ENCODE peak calls at places on chromosome 1, in ten cellular contexts. Q is PC-3; L is adrenal gland; S is NB4; I is upper lobe of right lung; X is uterus; P is suprapubic skin; G is endothelial cell; K is Peyer's patch; J is CD4-positive, alpha-beta T cell. A is an unnamed sample.

GRCh38 chr1:232805269-232806070 is at the start of gene MAP10:
- DNase-seq in Q (no peak), L (peak), S (peak), I (peak), X (peak), P (peak), G (peak), K (peak), J (peak), A (peak)

GRCh38 chr1:219310181-219310728 is 136.6 kb downstream of the LYPLAL1 start:
- DNase-seq in Q (peak), L (no peak), S (no peak), I (no peak), X (no peak), P (no peak), G (no peak), K (no peak), J (no peak), A (no peak)

GRCh38 chr1:157880621-157881020 is 39.0 kb upstream of the CD5L start:
- DNase-seq in Q (no peak), L (no peak), S (no peak), I (no peak), X (no peak), P (no peak), G (no peak), K (no peak), J (no peak), A (no peak)

GRCh38 chr1:115175596-115175995 is 86.3 kb upstream of the TSPAN2 start:
- DNase-seq in Q (no peak), L (no peak), S (no peak), I (no peak), X (no peak), P (no peak), G (no peak), K (no peak), J (no peak), A (no peak)

GRCh38 chr1:3060601-3061551 is 8.1 kb upstream of the PRDM16 start:
- DNase-seq in Q (peak), L (no peak), S (no peak), I (peak), X (no peak), P (peak), G (no peak), K (no peak), J (no peak), A (peak)

GRCh38 chr1:214448536-214448935 is 102.9 kb downstream of the PTPN14 start:
- DNase-seq in Q (no peak), L (no peak), S (no peak), I (no peak), X (no peak), P (no peak), G (no peak), K (no peak), J (no peak), A (no peak)

GRCh38 chr1:51578383-51579109 is 38.3 kb upstream of the OSBPL9 start:
- DNase-seq in Q (no peak), L (no peak), S (peak), I (no peak), X (no peak), P (no peak), G (no peak), K (no peak), J (no peak), A (no peak)

GRCh38 chr1:208084220-208084619 is 160.0 kb downstream of the PLXNA2 start:
- DNase-seq in Q (no peak), L (no peak), S (no peak), I (no peak), X (no peak), P (no peak), G (no peak), K (no peak), J (no peak), A (no peak)

GRCh38 chr1:39425151-39425550 is 66.3 kb upstream of the BMP8A start:
- DNase-seq in Q (no peak), L (no peak), S (no peak), I (no peak), X (no peak), P (no peak), G (no peak), K (no peak), J (no peak), A (no peak)

GRCh38 chr1:65179148-65179547 is 31.1 kb downstream of the AK4 start:
- DNase-seq in Q (peak), L (no peak), S (no peak), I (no peak), X (no peak), P (no peak), G (no peak), K (no peak), J (no peak), A (no peak)

GRCh38 chr1:203592728-203593127 is 33.9 kb upstream of the ATP2B4 start:
- DNase-seq in Q (no peak), L (no peak), S (no peak), I (no peak), X (no peak), P (no peak), G (no peak), K (no peak), J (no peak), A (no peak)

GRCh38 chr1:224852901-224853568 is 76.4 kb upstream of the DNAH14 start:
- DNase-seq in Q (peak), L (no peak), S (peak), I (no peak), X (no peak), P (no peak), G (no peak), K (no peak), J (no peak), A (no peak)

GRCh38 chr1:224851850-224852261 is 77.6 kb upstream of the DNAH14 start:
- DNase-seq in Q (no peak), L (no peak), S (no peak), I (no peak), X (no peak), P (no peak), G (no peak), K (no peak), J (no peak), A (no peak)

GRCh38 chr1:224850446-224850845 is 79.0 kb upstream of the DNAH14 start:
- DNase-seq in Q (no peak), L (no peak), S (no peak), I (no peak), X (no peak), P (no peak), G (no peak), K (no peak), J (no peak), A (no peak)

GRCh38 chr1:224846119-224846907 is 83.2 kb upstream of the DNAH14 start:
- DNase-seq in Q (no peak), L (no peak), S (no peak), I (no peak), X (no peak), P (no peak), G (no peak), K (no peak), J (no peak), A (no peak)

GRCh38 chr1:224851210-224851849 is 78.1 kb upstream of the DNAH14 start:
- DNase-seq in Q (peak), L (peak), S (peak), I (peak), X (peak), P (no peak), G (peak), K (peak), J (peak), A (no peak)
- TF ChIP-seq CTCF in Q (peak), L (peak), S (peak), I (peak), X (peak), P (peak), G (peak), K (no peak), J (peak), A (no peak)

DNA sequence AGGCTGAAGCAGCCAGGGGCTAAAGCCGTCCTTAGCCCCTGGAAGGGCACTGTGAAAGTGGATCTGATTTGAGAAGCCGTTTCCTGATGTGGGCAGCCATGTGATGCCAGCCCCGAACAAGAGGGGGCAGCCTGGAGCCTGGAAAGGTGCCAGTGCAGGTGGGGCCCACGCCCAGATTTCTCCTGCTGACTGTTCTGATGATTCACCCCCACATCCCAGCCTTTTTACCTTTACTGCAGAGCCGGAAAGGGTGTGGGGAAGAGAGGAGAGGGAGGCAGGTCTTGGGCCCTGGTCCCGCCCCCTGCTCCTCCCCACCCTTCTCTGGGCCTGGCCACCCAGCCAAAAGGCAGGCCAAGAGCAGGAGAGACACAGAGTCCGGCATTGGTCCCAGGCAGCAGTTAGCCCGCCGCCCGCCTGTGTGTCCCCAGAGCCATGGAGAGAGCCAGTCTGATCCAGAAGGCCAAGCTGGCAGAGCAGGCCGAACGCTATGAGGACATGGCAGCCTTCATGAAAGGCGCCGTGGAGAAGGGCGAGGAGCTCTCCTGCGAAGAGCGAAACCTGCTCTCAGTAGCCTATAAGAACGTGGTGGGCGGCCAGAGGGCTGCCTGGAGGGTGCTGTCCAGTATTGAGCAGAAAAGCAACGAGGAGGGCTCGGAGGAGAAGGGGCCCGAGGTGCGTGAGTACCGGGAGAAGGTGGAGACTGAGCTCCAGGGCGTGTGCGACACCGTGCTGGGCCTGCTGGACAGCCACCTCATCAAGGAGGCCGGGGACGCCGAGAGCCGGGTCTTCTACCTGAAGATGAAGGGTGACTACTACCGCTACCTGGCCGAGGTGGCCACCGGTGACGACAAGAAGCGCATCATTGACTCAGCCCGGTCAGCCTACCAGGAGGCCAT is at the start of gene SFN:
- DNase-seq in Q (peak), L (no peak), S (peak), I (peak), X (no peak), P (no peak), G (peak), K (peak), J (peak), A (no peak)
- TF ChIP-seq CTCF in Q (peak), L (no peak), S (peak), I (peak), X (no peak), P (peak), G (peak), K (no peak), J (peak), A (no peak)

DNA sequence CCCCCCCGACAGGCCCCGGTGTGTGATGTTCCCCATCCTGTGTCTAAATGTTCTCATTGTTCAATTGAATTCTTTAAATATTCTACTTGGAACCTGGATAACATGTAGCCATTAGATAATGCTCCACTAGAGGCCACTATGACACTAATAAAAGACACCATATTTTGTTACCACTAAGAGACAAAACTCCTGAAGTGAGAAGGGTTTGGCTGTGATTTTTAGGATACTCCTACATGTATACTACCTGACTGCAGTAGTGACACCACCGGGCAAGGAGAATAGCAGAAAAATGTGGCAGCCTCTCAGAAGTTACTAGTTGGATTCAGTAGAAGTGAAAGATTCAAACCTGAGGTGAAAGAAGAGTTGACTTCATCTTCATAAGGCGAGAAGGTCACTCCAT is 36.0 kb downstream of the F5 start:
- DNase-seq in Q (peak), L (no peak), S (peak), I (no peak), X (no peak), P (no peak), G (no peak), K (no peak), J (no peak), A (no peak)
- TF ChIP-seq CTCF in Q (peak), L (peak), S (no peak), I (peak), X (peak), P (no peak), G (peak), K (no peak), J (peak), A (no peak)

GRCh38 chr1:186244825-186245224 is 130.2 kb downstream of the TPR start:
- DNase-seq in Q (peak), L (no peak), S (peak), I (no peak), X (no peak), P (no peak), G (peak), K (no peak), J (no peak), A (no peak)
- TF ChIP-seq CTCF in Q (no peak), L (no peak), S (peak), I (no peak), X (no peak), P (no peak), G (no peak), K (no peak), J (no peak), A (no peak)

GRCh38 chr1:247431643-247432042 is 15.7 kb downstream of the NLRP3 start:
- DNase-seq in Q (no peak), L (no peak), S (peak), I (peak), X (no peak), P (no peak), G (no peak), K (no peak), J (no peak), A (no peak)
- TF ChIP-seq CTCF in Q (peak), L (no peak), S (no peak), I (no peak), X (no peak), P (no peak), G (no peak), K (no peak), J (no peak), A (no peak)

GRCh38 chr1:23563755-23564374 is 4.6 kb upstream of the ID3 start:
- DNase-seq in Q (no peak), L (no peak), S (no peak), I (no peak), X (no peak), P (no peak), G (no peak), K (no peak), J (no peak), A (no peak)

GRCh38 chr1:23568608-23569383 is 9.5 kb upstream of the ID3 start:
- DNase-seq in Q (no peak), L (no peak), S (no peak), I (no peak), X (no peak), P (no peak), G (no peak), K (no peak), J (no peak), A (no peak)

GRCh38 chr1:23567996-23568607 is 8.8 kb upstream of the ID3 start:
- DNase-seq in Q (no peak), L (no peak), S (no peak), I (no peak), X (no peak), P (no peak), G (peak), K (no peak), J (no peak), A (no peak)

GRCh38 chr1:23567629-23567995 is 8.3 kb upstream of the ID3 start:
- DNase-seq in Q (no peak), L (no peak), S (no peak), I (no peak), X (no peak), P (no peak), G (no peak), K (no peak), J (no peak), A (no peak)

DNA sequence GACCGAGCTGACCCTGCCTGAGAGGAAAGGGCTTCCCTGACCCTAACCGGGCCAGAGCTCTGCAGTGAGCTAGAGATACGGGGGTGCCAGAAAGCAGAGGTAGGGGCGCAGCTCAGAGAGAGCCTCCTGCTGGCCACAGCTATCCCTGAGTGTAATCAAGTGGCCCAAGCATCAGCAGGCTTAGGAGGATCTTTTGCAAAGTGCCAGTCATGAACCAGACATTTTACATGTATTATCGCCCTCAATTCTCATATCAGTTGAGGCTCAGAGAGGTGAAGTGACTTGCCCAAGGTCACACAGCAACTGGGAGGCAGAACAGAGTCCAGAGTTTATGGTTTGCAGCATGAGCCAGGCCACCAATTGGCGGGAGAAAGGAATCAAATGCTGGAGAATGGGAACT is 7.0 kb upstream of the ID3 start:
- DNase-seq in Q (no peak), L (no peak), S (no peak), I (no peak), X (no peak), P (no peak), G (no peak), K (no peak), J (no peak), A (no peak)
- TF ChIP-seq CTCF in Q (peak), L (no peak), S (peak), I (peak), X (no peak), P (no peak), G (no peak), K (no peak), J (no peak), A (no peak)

GRCh38 chr1:94532077-94532476 is 9.5 kb downstream of the F3 start:
- DNase-seq in Q (peak), L (no peak), S (no peak), I (no peak), X (no peak), P (no peak), G (no peak), K (no peak), J (no peak), A (no peak)
- TF ChIP-seq CTCF in Q (peak), L (no peak), S (no peak), I (no peak), X (no peak), P (no peak), G (no peak), K (no peak), J (no peak), A (no peak)

GRCh38 chr1:12407050-12407961 is 177.5 kb downstream of the VPS13D start:
- DNase-seq in Q (peak), L (no peak), S (peak), I (no peak), X (no peak), P (no peak), G (no peak), K (no peak), J (no peak), A (no peak)
- TF ChIP-seq CTCF in Q (peak), L (no peak), S (no peak), I (peak), X (peak), P (no peak), G (no peak), K (no peak), J (peak), A (no peak)

GRCh38 chr1:223670458-223671159 is 5.1 kb upstream of the CAPN8 start:
- DNase-seq in Q (peak), L (peak), S (peak), I (no peak), X (no peak), P (no peak), G (peak), K (no peak), J (no peak), A (no peak)
- TF ChIP-seq CTCF in Q (peak), L (peak), S (peak), I (peak), X (no peak), P (no peak), G (peak), K (no peak), J (no peak), A (no peak)

GRCh38 chr1:234486858-234487830 is 8.2 kb upstream of the TARBP1 start:
- DNase-seq in Q (peak), L (peak), S (peak), I (no peak), X (no peak), P (no peak), G (no peak), K (no peak), J (no peak), A (no peak)

GRCh38 chr1:234490789-234491479 is 12.0 kb upstream of the TARBP1 start:
- DNase-seq in Q (no peak), L (peak), S (no peak), I (no peak), X (no peak), P (no peak), G (no peak), K (no peak), J (no peak), A (no peak)

GRCh38 chr1:234488054-234488953 is 9.3 kb upstream of the TARBP1 start:
- DNase-seq in Q (no peak), L (peak), S (no peak), I (no peak), X (no peak), P (no peak), G (no peak), K (no peak), J (no peak), A (no peak)

GRCh38 chr1:234488954-234489691 is 10.1 kb upstream of the TARBP1 start:
- DNase-seq in Q (peak), L (peak), S (no peak), I (no peak), X (no peak), P (no peak), G (no peak), K (no peak), J (no peak), A (no peak)

DNA sequence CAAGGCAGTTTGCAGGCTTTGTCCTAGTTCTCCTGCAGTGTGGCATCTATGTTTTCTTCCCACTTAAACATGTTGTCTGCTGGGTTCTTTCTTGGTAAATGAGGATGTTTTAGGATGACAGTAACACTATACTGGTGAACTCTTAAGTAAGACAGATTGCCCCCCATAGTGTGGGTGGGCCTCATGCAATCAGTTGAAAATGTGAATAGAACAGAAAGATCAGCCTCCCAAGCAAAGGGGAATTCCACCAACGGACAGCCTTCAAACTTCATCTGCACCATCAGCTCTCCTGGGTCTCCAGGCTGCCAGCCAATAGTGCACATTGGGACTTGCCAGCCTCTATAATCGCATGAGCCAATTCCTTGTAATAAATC is 10.7 kb upstream of the TARBP1 start:
- DNase-seq in Q (no peak), L (peak), S (no peak), I (no peak), X (no peak), P (no peak), G (no peak), K (no peak), J (no peak), A (no peak)
- TF ChIP-seq CTCF in Q (no peak), L (no peak), S (no peak), I (no peak), X (no peak), P (no peak), G (no peak), K (no peak), J (no peak), A (no peak)